ENCODE peak calls at places on chromosomes 16 and 17, in four cellular contexts. J, M, Q and T are unnamed samples.
A peak's percentile ranks its signal among the peaks of the same experiment; 100 is the strongest.

GRCh38 chr16:26688699-26689098 is 378.0 kb upstream of the C16orf82 start:
- DNase-seq in J (no peak), M (no peak), Q (no peak), T (no peak)

GRCh38 chr16:54284319-54284930 is 2.2 kb downstream of the IRX3 start:
- DNase-seq in J (no peak), M (peak; percentile 52), Q (no peak), T (no peak)

GRCh38 chr17:67245073-67245693 is at the start of gene HELZ:
- DNase-seq in J (peak; percentile 85), M (peak; percentile 93), Q (peak; percentile 45), T (peak; percentile 72)

GRCh38 chr17:65730711-65731169 is 169.3 kb upstream of the AXIN2 start:
- DNase-seq in J (no peak), M (peak; percentile 43), Q (no peak), T (no peak)

GRCh38 chr17:43877451-43878155 is 29.7 kb downstream of the MPP2 start:
- DNase-seq in J (no peak), M (no peak), Q (no peak), T (no peak)

GRCh38 chr16:73212431-73212830 is 164.5 kb upstream of the ZFHX3 start:
- DNase-seq in J (no peak), M (no peak), Q (no peak), T (no peak)

GRCh38 chr16:3740934-3741333 is 23.6 kb upstream of the TRAP1 start:
- DNase-seq in J (no peak), M (no peak), Q (no peak), T (no peak)

GRCh38 chr16:77584205-77584859 is 138.0 kb upstream of the NUDT7 start:
- DNase-seq in J (peak; percentile 57), M (peak; percentile 69), Q (no peak), T (peak; percentile 11)

GRCh38 chr17:17682293-17682736 is 1.1 kb downstream of the RAI1 start:
- DNase-seq in J (no peak), M (peak; percentile 73), Q (no peak), T (peak; percentile 55)

GRCh38 chr16:16086653-16087446 is 136.4 kb downstream of the ABCC6 start:
- DNase-seq in J (no peak), M (no peak), Q (no peak), T (no peak)

GRCh38 chr16:64751906-64752305 is 370.0 kb downstream of the CDH11 start:
- DNase-seq in J (no peak), M (peak; percentile 81), Q (no peak), T (no peak)

GRCh38 chr16:86024210-86024609 is 125.2 kb downstream of the IRF8 start:
- DNase-seq in J (no peak), M (no peak), Q (no peak), T (no peak)

GRCh38 chr17:81068411-81068810 is 33.5 kb downstream of the BAIAP2 start:
- DNase-seq in J (no peak), M (no peak), Q (no peak), T (no peak)

GRCh38 chr16:85091522-85091910 is 20.8 kb downstream of the CIBAR2 start:
- DNase-seq in J (no peak), M (no peak), Q (no peak), T (no peak)

GRCh38 chr17:75457047-75457654 is 716 bp downstream of the TMEM94 start:
- DNase-seq in J (peak; percentile 50), M (peak; percentile 61), Q (no peak), T (no peak)

GRCh38 chr17:48351916-48352332 is 78.1 kb downstream of the SKAP1 start:
- DNase-seq in J (peak; percentile 38), M (peak; percentile 47), Q (no peak), T (no peak)

GRCh38 chr16:2520784-2521577 is 810 bp downstream of the AMDHD2 start:
- DNase-seq in J (no peak), M (peak; percentile 42), Q (no peak), T (peak; percentile 51)

GRCh38 chr17:1047177-1047885 is 50.4 kb downstream of the TIMM22 start:
- DNase-seq in J (no peak), M (no peak), Q (no peak), T (no peak)